ENCODE peak calls at places on chromosomes 13 and 19, in five cellular contexts. S is MM.1S, U is GM23338, V is esophagus squamous epithelium, O is cardiac muscle cell. N is an unnamed sample.

GRCh38 chr13:89923731-89924130 is 1423.8 kb upstream of the MIR17HG start:
- DNase-seq in U (no peak), V (no peak), S (no peak), O (peak), N (no peak)

GRCh38 chr19:44951179-44952159 is 3.7 kb upstream of the CLPTM1 start:
- DNase-seq in O (peak), U (peak), V (no peak), S (peak), N (peak)

GRCh38 chr19:8302734-8303133 is 5.4 kb downstream of the CD320 start:
- DNase-seq in S (no peak), O (no peak), V (no peak), U (no peak), N (no peak)

GRCh38 chr13:99307648-99308339 is 595 bp upstream of the GPR183 start:
- DNase-seq in S (no peak), O (peak), V (no peak), U (no peak), N (peak)

GRCh38 chr19:47561440-47562045 is 11.4 kb downstream of the ZNF541 start:
- DNase-seq in V (no peak), S (peak), U (no peak), O (no peak), N (no peak)

GRCh38 chr13:97953376-97953970 is at the start of gene IPO5:
- DNase-seq in S (no peak), U (no peak), O (peak), V (no peak), N (no peak)

GRCh38 chr13:66673401-66673800 is 556.7 kb downstream of the PCDH9 start:
- DNase-seq in O (peak), V (no peak), S (no peak), U (no peak), N (peak)

GRCh38 chr13:59782696-59783095 is 381.0 kb downstream of the DIAPH3 start:
- DNase-seq in V (no peak), U (no peak), S (no peak), O (no peak), N (no peak)

GRCh38 chr13:87444135-87444534 is 227.0 kb upstream of the SLITRK5 start:
- DNase-seq in O (no peak), U (no peak), S (peak), V (no peak), N (no peak)

GRCh38 chr13:51959773-51960172 is 51.5 kb downstream of the ATP7B start:
- DNase-seq in O (no peak), V (no peak), S (peak), U (peak), N (no peak)

GRCh38 chr19:48330012-48330681 is 4.8 kb downstream of the EMP3 start:
- DNase-seq in O (no peak), V (peak), U (peak), S (peak), N (peak)

GRCh38 chr19:6654347-6655310 is 15.3 kb downstream of the TNFSF14 start:
- DNase-seq in S (no peak), U (no peak), O (no peak), V (no peak), N (no peak)

GRCh38 chr13:77429320-77430142 is 102.6 kb upstream of the MYCBP2 start:
- DNase-seq in U (no peak), V (no peak), S (peak), O (no peak), N (no peak)

GRCh38 chr13:27171244-27171829 is at the start of gene USP12:
- DNase-seq in O (peak), U (peak), S (peak), V (no peak), N (no peak)

GRCh38 chr13:76792680-76793334 is 93.4 kb downstream of the KCTD12 start:
- DNase-seq in U (no peak), V (no peak), O (peak), S (no peak), N (no peak)

GRCh38 chr19:5487222-5487621 is 32.0 kb downstream of the ZNRF4 start:
- DNase-seq in O (no peak), V (no peak), U (no peak), S (no peak), N (no peak)

GRCh38 chr13:59960683-59961082 is 203.0 kb downstream of the DIAPH3 start:
- DNase-seq in S (no peak), V (no peak), U (no peak), O (no peak), N (no peak)

GRCh38 chr19:16465239-16465638 is 6.5 kb downstream of the EPS15L1 start:
- DNase-seq in V (no peak), O (no peak), U (no peak), S (no peak), N (no peak)

GRCh38 chr19:5563941-5564612 is 3.7 kb downstream of the TINCR start:
- DNase-seq in U (no peak), V (no peak), O (no peak), S (no peak), N (peak)

GRCh38 chr19:13487985-13488384 is 18.3 kb downstream of the CACNA1A start:
- DNase-seq in O (no peak), V (no peak), S (no peak), U (no peak), N (no peak)

GRCh38 chr19:30049844-30050667 is 108.0 kb downstream of the URI1 start:
- DNase-seq in V (no peak), S (no peak), U (no peak), O (no peak), N (no peak)

GRCh38 chr19:12802267-12803106 is 618 bp downstream of the THSD8 start:
- DNase-seq in V (no peak), U (no peak), O (peak), S (no peak), N (no peak)

GRCh38 chr19:51295382-51296126 is 15.9 kb upstream of the IGLON5 start:
- DNase-seq in S (no peak), V (no peak), O (no peak), U (peak), N (no peak)

GRCh38 chr13:49319555-49320350 is 72.0 kb downstream of the CDADC1 start:
- DNase-seq in V (no peak), O (no peak), U (no peak), S (no peak), N (no peak)

GRCh38 chr19:36851898-36852297 is 1.2 kb downstream of the ZNF345 start:
- DNase-seq in V (no peak), O (no peak), S (no peak), U (no peak), N (no peak)

GRCh38 chr19:36847968-36848367 is 2.7 kb upstream of the ZNF345 start:
- DNase-seq in O (no peak), S (no peak), V (no peak), U (no peak), N (no peak)

GRCh38 chr19:36849701-36850645 is 703 bp upstream of the ZNF345 start:
- DNase-seq in O (peak), S (peak), V (peak), U (peak), N (peak)

DNA sequence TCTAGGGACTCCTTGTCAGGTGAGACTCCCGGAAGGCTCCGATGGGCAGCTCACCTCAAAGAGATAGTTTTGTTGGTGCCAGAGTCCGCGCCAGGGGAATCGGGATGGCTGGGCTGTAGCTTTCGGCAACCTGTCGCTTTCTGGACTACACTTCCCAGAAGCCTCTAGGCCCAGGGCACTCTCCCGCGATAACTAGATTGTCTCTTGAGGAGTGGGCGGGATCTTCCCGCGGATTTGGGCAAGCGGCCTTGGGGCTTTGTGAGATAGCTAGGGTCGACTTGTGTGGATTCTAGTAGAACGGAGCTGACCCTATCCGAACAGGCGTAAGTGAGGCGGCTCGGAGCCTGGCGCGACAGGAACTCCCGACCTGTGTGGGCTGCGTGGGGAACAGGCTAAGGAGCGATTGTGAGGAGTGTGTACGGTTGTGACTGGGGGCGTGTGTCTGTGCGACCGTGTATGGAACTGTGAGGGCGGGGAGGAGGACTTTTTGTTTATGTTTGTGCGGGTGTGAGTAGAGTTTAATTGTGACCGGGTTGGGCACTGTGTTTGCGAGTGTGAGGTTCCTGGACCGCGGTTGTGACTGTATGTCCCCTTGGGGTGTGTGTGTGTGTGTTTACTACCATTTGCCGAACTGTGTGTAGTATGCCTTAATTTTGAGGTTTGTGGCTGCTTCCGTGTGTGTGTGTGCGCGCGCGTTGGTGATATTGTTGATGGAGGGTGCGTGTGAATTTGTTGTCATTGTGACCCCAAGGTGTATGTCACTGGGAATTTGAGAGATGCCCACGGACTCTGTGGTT is at the start of gene ZNF345:
- DNase-seq in S (peak), U (peak), V (peak), O (peak), N (peak)
- H3K27ac ChIP-seq in S (no peak), U (peak), V (peak), O (peak), N (peak)

GRCh38 chr13:23778007-23778687 is 111.1 kb downstream of the MIPEP start:
- DNase-seq in O (no peak), S (no peak), U (no peak), V (no peak), N (no peak)
- TF ChIP-seq CTCF in O (peak), S (no peak), U (peak), V (no peak), N (peak)

GRCh38 chr19:49614096-49614857 is 23.3 kb downstream of the PRR12 start:
- DNase-seq in S (no peak), V (no peak), O (peak), U (no peak), N (no peak)

GRCh38 chr19:49613374-49613773 is 22.4 kb downstream of the PRR12 start:
- DNase-seq in O (no peak), V (no peak), S (no peak), U (no peak), N (no peak)

GRCh38 chr19:49605605-49606004 is 14.6 kb downstream of the PRR12 start:
- DNase-seq in O (no peak), U (no peak), V (no peak), S (no peak), N (no peak)

GRCh38 chr19:49609499-49610092 is 18.6 kb downstream of the PRR12 start:
- DNase-seq in O (no peak), V (no peak), U (no peak), S (no peak), N (no peak)
- H3K27ac ChIP-seq in O (no peak), V (no peak), U (no peak), S (no peak), N (no peak)

GRCh38 chr13:41428155-41428554 is 29.2 kb upstream of the RGCC start:
- DNase-seq in U (peak), S (no peak), O (peak), V (no peak), N (no peak)
- TF ChIP-seq CTCF in U (peak), S (no peak), O (peak), V (no peak), N (peak)

GRCh38 chr19:18761531-18762110 is 29.5 kb downstream of the COMP start:
- DNase-seq in U (no peak), S (no peak), O (no peak), V (no peak), N (no peak)

GRCh38 chr19:18756896-18757295 is 34.2 kb downstream of the COMP start:
- DNase-seq in V (no peak), U (no peak), O (no peak), S (no peak), N (peak)

GRCh38 chr19:18760440-18761383 is 30.4 kb downstream of the COMP start:
- DNase-seq in O (no peak), U (no peak), V (no peak), S (no peak), N (no peak)

GRCh38 chr19:18762125-18763023 is 28.7 kb downstream of the COMP start:
- DNase-seq in U (peak), V (no peak), O (peak), S (no peak), N (peak)

DNA sequence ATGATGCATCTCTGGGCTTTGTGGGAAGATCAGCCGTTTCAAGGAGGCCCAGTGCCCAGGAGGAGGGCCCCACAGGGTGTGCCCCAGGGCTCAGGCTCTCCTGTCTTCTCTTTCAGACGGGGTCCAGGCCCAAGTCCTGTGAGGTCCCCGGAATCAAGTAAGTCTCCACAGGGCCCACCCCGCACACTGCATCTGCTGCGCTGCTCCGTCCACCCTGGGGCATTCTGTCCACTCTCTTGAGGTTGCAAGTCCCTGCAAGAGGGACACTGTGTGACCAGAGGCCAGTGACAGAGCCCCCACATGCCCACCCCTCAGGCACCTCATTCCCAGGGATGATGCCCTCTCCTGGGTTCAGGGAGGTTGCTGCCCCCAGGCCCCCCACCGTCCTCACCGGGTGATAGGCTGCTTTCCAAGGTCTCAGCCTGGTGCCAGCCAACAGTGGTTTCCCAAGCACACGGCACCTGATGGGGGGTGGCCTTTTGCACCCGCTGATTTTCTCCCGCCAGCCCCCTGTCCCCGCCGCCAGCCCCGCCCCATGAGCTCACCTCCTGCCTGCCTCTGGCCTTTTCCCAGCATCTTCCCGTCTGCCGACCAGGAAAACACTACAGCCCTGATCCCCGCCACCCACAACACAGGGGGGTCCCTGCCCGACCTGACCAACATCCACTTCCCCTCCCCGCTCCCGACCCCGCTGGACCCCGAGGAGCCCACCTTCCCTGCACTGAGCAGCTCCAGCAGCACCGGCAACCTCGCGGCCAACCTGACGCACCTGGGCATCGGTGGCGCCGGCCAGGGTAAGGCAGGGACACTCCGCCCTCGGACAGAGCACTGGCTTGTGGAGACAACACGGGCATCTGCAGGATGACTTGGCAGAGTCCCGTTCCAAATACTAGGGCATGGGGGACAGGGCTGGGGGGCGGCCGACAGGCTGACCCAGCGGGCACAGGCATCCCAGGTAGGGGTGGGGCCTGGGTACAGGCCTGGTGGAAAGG is 31.4 kb downstream of the COMP start:
- DNase-seq in O (no peak), U (no peak), V (no peak), S (no peak), N (no peak)
- H3K27ac ChIP-seq in O (no peak), U (no peak), V (no peak), S (no peak), N (no peak)

GRCh38 chr13:32419862-32420261 is 8.1 kb downstream of the N4BP2L1 start:
- DNase-seq in V (no peak), S (no peak), O (no peak), U (no peak), N (no peak)

GRCh38 chr13:32417995-32418394 is 9.9 kb downstream of the N4BP2L1 start:
- DNase-seq in V (no peak), S (no peak), O (no peak), U (no peak), N (no peak)

GRCh38 chr13:32413284-32413683 is 14.6 kb downstream of the N4BP2L1 start:
- DNase-seq in U (no peak), S (no peak), V (no peak), O (no peak), N (no peak)

GRCh38 chr13:32414580-32414979 is 13.3 kb downstream of the N4BP2L1 start:
- DNase-seq in S (no peak), V (no peak), U (no peak), O (no peak), N (no peak)

DNA sequence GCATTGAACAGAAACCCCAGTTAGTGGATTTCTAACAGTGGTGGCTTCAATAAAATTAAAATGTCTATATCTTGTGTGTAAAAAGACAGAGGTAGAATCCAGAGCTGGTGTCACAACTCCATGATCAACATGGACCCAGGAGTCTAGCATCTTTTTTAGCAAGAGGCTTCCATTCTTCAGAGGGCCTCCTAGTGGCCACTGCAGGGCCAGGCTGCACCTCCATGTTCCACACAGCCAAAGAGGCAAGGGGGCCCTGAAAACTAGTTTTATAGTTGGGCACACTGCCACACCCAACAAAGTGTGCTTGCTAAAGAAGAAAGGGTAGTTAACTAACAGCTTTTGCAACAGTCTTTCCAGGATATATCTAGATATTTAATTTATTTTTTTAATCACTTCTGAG is 12.9 kb downstream of the N4BP2L1 start:
- DNase-seq in V (no peak), U (peak), O (peak), S (no peak), N (no peak)
- TF ChIP-seq CTCF in V (no peak), U (peak), O (peak), S (peak), N (peak)

N was measured in foreskin keratinocyte.